ENCODE peak calls at places on chromosomes 11 and 22, in four cellular contexts. S, A, M and B are unnamed samples.

GRCh38 chr11:48307760-48308386 is 1.9 kb downstream of the OR4S1 start:
- DNase-seq in S (peak), A (peak), M (peak), B (peak)

GRCh38 chr11:118415739-118416068 is 14.3 kb downstream of the ATP5MG start:
- DNase-seq in S (no peak), A (no peak), M (peak), B (no peak)

GRCh38 chr22:48517039-48518030 is 1310.3 kb downstream of the BRD1 start:
- DNase-seq in S (no peak), A (no peak), M (no peak), B (no peak)

GRCh38 chr11:94131363-94132115 is 2.9 kb downstream of the PANX1 start:
- DNase-seq in S (no peak), A (no peak), M (no peak), B (no peak)

GRCh38 chr11:35083181-35084061 is 55.5 kb upstream of the CD44 start:
- DNase-seq in S (peak), A (peak), M (peak), B (peak)

GRCh38 chr22:40418366-40419201 is 48.2 kb downstream of the SGSM3 start:
- DNase-seq in S (peak), A (no peak), M (peak), B (no peak)

GRCh38 chr11:74877132-74877531 is 71.8 kb downstream of the XRRA1 start:
- DNase-seq in S (peak), A (no peak), M (no peak), B (no peak)

GRCh38 chr22:48697694-48698276 is 1129.9 kb downstream of the BRD1 start:
- DNase-seq in S (no peak), A (no peak), M (no peak), B (no peak)

GRCh38 chr22:44337658-44338004 is 24.9 kb upstream of the SHISAL1 start:
- DNase-seq in S (no peak), A (no peak), M (peak), B (no peak)

GRCh38 chr11:86456075-86456939 is 81.6 kb downstream of the CCDC81 start:
- DNase-seq in S (peak), A (peak), M (peak), B (peak)

GRCh38 chr11:131504199-131504949 is 134.0 kb downstream of the NTM start:
- DNase-seq in S (peak), A (no peak), M (no peak), B (no peak)

GRCh38 chr11:12410006-12410728 is 32.8 kb downstream of the PARVA start:
- DNase-seq in S (no peak), A (no peak), M (no peak), B (no peak)

GRCh38 chr11:3614742-3615171 is 27.0 kb downstream of the ART5 start:
- DNase-seq in S (no peak), A (peak), M (no peak), B (peak)

GRCh38 chr11:111446404-111447152 is 65.6 kb downstream of the BTG4 start:
- DNase-seq in S (peak), A (peak), M (peak), B (peak)

GRCh38 chr11:113147249-113147648 is 167.1 kb upstream of the TTC12 start:
- DNase-seq in S (no peak), A (no peak), M (no peak), B (no peak)

GRCh38 chr22:45246060-45246985 is 5.6 kb upstream of the KIAA0930 start:
- DNase-seq in S (no peak), A (no peak), M (peak), B (peak)

GRCh38 chr11:111632798-111633197 is 30.5 kb downstream of the SIK2 start:
- DNase-seq in S (no peak), A (no peak), M (no peak), B (no peak)

GRCh38 chr22:36907464-36907863 is 6.0 kb upstream of the CSF2RB start:
- DNase-seq in S (no peak), A (no peak), M (no peak), B (no peak)

GRCh38 chr22:36901411-36902142 is 11.9 kb upstream of the CSF2RB start:
- DNase-seq in S (no peak), A (peak), M (no peak), B (peak)

GRCh38 chr22:36900880-36901279 is 12.5 kb upstream of the CSF2RB start:
- DNase-seq in S (no peak), A (no peak), M (no peak), B (no peak)

GRCh38 chr22:36902143-36902911 is 11.1 kb upstream of the CSF2RB start:
- DNase-seq in S (no peak), A (no peak), M (no peak), B (no peak)

DNA sequence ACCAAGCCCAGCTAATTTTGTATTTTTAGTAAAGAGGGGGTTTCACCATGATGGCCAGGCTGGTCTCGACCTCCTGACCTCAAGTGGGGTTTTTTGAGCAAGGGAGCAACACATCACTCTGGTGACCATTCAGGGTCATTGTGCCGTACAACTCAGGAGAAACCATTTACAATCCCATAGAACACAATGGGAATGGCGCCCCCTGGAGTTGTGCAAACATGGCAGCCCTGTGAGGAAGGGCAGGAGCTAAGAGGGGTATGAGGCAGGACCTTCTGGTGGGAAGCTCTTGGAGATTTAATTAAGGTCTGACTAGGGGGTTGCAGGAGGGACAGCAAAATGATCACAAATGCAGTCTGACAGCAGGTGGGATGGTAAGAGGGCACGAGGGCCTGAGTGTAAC is 9.2 kb upstream of the CSF2RB start:
- DNase-seq in S (no peak), A (no peak), M (no peak), B (no peak)
- TF ChIP-seq CTCF in S (peak), A (peak), M (no peak), B (no peak)

GRCh38 chr22:29607426-29607825 is 4.0 kb downstream of the NF2 start:
- DNase-seq in S (no peak), A (no peak), M (no peak), B (no peak)

GRCh38 chr22:29605236-29605850 is 1.9 kb downstream of the NF2 start:
- DNase-seq in S (no peak), A (no peak), M (no peak), B (no peak)

GRCh38 chr22:29610780-29611179 is 7.3 kb downstream of the NF2 start:
- DNase-seq in S (no peak), A (no peak), M (no peak), B (no peak)

GRCh38 chr22:29606320-29606719 is 2.9 kb downstream of the NF2 start:
- DNase-seq in S (no peak), A (no peak), M (no peak), B (no peak)

GRCh38 chr22:29609139-29609538 is 5.7 kb downstream of the NF2 start:
- DNase-seq in S (no peak), A (no peak), M (no peak), B (no peak)
- TF ChIP-seq CTCF in S (peak), A (no peak), M (peak), B (no peak)

GRCh38 chr11:108027057-108027456 is 18.4 kb downstream of the CUL5 start:
- DNase-seq in S (no peak), A (no peak), M (no peak), B (no peak)
- TF ChIP-seq CTCF in S (peak), A (peak), M (no peak), B (no peak)

GRCh38 chr22:24775769-24776492 is 1.4 kb upstream of the PIWIL3 start:
- DNase-seq in S (no peak), A (no peak), M (no peak), B (no peak)
- TF ChIP-seq CTCF in S (no peak), A (no peak), M (no peak), B (no peak)

GRCh38 chr11:46414466-46414796 is 22.9 kb upstream of the CHRM4 start:
- DNase-seq in S (no peak), A (no peak), M (no peak), B (no peak)

GRCh38 chr11:46417711-46418110 is 26.1 kb upstream of the CHRM4 start:
- DNase-seq in S (no peak), A (no peak), M (no peak), B (no peak)

GRCh38 chr11:46414899-46415298 is 23.3 kb upstream of the CHRM4 start:
- DNase-seq in S (no peak), A (no peak), M (no peak), B (no peak)

GRCh38 chr11:46418751-46419150 is 27.2 kb upstream of the CHRM4 start:
- DNase-seq in S (no peak), A (no peak), M (no peak), B (no peak)

DNA sequence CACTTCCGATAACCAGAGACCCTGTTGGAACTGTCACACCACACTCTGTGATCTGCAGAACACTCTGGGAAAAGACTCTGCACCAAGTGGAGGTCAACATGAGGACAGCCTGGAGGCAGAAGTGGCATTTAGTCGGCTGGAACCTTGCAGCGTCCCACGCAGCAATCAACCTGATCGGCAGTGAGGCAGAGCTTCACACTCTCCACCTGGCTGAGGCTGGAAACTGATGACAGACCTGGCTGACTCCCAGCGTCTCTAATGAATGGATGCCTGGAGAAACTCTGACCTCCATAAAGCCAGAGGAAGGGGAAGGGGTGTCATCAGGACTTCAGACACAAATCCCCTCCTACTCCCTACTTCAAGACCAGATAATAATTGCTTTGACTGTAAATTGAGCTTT is 25.1 kb upstream of the CHRM4 start:
- DNase-seq in S (no peak), A (no peak), M (no peak), B (no peak)
- TF ChIP-seq CTCF in S (no peak), A (no peak), M (no peak), B (no peak)

GRCh38 chr22:39309364-39309861 is 10.0 kb downstream of the RPL3 start:
- DNase-seq in S (peak), A (no peak), M (no peak), B (no peak)

GRCh38 chr22:39311592-39312400 is 7.6 kb downstream of the RPL3 start:
- DNase-seq in S (no peak), A (no peak), M (no peak), B (no peak)

GRCh38 chr22:39306456-39307361 is 12.7 kb downstream of the RPL3 start:
- DNase-seq in S (peak), A (peak), M (no peak), B (peak)

GRCh38 chr22:39309881-39310714 is 9.3 kb downstream of the RPL3 start:
- DNase-seq in S (peak), A (no peak), M (no peak), B (no peak)

GRCh38 chr22:39308614-39309363 is 10.6 kb downstream of the RPL3 start:
- DNase-seq in S (no peak), A (no peak), M (peak), B (no peak)
- TF ChIP-seq CTCF in S (peak), A (no peak), M (peak), B (peak)

DNA sequence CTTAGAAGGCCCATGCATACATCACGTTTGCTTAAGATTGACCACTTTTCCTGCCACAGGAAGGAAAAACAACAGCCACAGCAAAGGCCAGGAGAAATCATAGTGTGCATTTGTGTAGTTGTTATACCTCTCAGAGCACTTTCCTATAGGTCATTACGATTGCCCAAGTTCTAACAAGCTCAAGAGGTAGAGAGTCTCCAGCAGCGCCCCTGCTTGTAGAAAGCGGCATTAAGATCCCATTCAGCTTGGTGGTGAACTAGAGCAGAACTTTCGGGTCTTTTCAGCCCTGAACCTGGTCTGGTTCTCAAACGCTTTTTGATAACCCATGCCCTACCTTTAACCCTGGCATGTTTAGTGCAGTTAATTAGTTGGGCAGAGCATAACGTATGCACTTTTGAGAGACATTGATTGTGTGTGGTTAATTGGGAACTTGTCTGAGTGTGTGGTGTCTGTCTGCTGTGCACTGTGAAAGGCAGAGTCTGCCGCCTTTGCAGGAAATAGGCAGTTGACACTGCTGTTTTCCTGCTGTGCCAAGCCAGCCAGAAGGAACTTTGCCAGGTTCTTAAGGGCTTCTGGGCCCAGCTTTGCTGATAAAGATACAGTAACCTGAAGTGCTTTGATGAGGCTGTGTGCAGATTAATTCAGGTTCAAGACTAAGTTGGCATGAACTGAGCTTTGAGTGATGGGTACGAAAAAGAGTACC is 109.9 kb upstream of the CLMP start:
- DNase-seq in S (peak), A (no peak), M (no peak), B (no peak)
- TF ChIP-seq CTCF in S (peak), A (no peak), M (peak), B (no peak)

GRCh38 chr11:96045622-96046456 is 121.9 kb upstream of the MTMR2 start:
- DNase-seq in S (no peak), A (peak), M (no peak), B (no peak)
- TF ChIP-seq CTCF in S (no peak), A (peak), M (peak), B (no peak)

DNA sequence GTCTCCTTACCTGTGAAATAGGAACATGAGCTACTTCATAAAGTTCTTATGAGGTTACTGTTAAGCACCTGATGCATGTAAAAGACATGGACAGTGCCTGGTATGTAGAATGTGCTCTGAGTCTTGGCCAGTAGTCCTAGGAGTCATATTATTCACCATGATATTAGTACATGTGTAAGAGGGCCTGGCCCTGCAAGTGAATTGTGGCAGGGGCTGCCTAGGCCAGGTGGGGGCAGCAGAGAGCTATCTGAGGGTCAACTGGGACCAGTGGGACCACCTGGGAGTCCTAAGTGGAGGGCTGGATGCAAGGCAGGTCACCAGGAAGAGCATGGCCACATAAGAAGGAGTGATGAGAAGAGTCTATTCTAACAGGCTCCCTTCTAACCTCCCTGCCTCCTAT is 529.5 kb downstream of the SOX6 start:
- DNase-seq in S (peak), A (peak), M (no peak), B (peak)
- TF ChIP-seq CTCF in S (peak), A (peak), M (peak), B (peak)

GRCh38 chr11:77374108-77374507 is 72.6 kb upstream of the GDPD4 start:
- DNase-seq in S (no peak), A (no peak), M (no peak), B (no peak)

GRCh38 chr11:77374611-77375031 is 73.1 kb upstream of the GDPD4 start:
- DNase-seq in S (no peak), A (no peak), M (no peak), B (no peak)

GRCh38 chr11:77371646-77372045 is 70.2 kb upstream of the GDPD4 start:
- DNase-seq in S (no peak), A (no peak), M (no peak), B (no peak)

GRCh38 chr11:77372736-77373135 is 71.2 kb upstream of the GDPD4 start:
- DNase-seq in S (no peak), A (no peak), M (no peak), B (no peak)

GRCh38 chr11:77370217-77370616 is 68.7 kb upstream of the GDPD4 start:
- DNase-seq in S (no peak), A (no peak), M (no peak), B (no peak)
- TF ChIP-seq CTCF in S (peak), A (no peak), M (peak), B (no peak)